ENCODE peak calls at places on chromosomes 12 and 14, in six cellular contexts. S, K, E, F, B and Y are unnamed samples.

GRCh38 chr12:54394281-54394719 is 9.8 kb upstream of the ZNF385A start:
- DNase-seq in B (peak), K (peak), F (peak), S (no peak), E (peak), Y (peak)

GRCh38 chr12:11794751-11795150 is 145.3 kb downstream of the ETV6 start:
- DNase-seq in F (no peak), K (no peak), E (no peak), S (no peak), B (no peak), Y (no peak)

GRCh38 chr12:41856228-41856627 is 288.4 kb downstream of the GXYLT1 start:
- DNase-seq in E (no peak), B (no peak), K (no peak), F (no peak), S (no peak), Y (no peak)

GRCh38 chr12:77102123-77102522 is 36.8 kb upstream of the E2F7 start:
- DNase-seq in K (no peak), F (no peak), B (no peak), E (no peak), S (no peak), Y (no peak)

GRCh38 chr12:48788852-48789775 is at the start of gene ADCY6:
- DNase-seq in F (peak), E (no peak), S (no peak), B (peak), K (peak), Y (no peak)

GRCh38 chr12:70920891-70921290 is 353 bp upstream of the PTPRR start:
- DNase-seq in K (no peak), B (no peak), S (no peak), E (no peak), F (no peak), Y (no peak)

GRCh38 chr14:31449971-31450610 is 7.2 kb downstream of the DTD2 start:
- DNase-seq in B (peak), F (peak), S (peak), E (no peak), K (no peak), Y (no peak)

GRCh38 chr14:100975668-100976067 is 72.1 kb upstream of the RTL1 start:
- DNase-seq in K (no peak), B (peak), S (no peak), F (no peak), E (no peak), Y (no peak)

GRCh38 chr12:59407799-59408198 is 188.0 kb upstream of the SLC16A7 start:
- DNase-seq in K (no peak), S (no peak), F (no peak), E (no peak), B (no peak), Y (no peak)

GRCh38 chr12:92107621-92108131 is 38.0 kb downstream of the BTG1 start:
- DNase-seq in E (no peak), B (no peak), F (no peak), S (no peak), K (no peak), Y (no peak)

GRCh38 chr14:24246765-24247212 is 4.4 kb upstream of the TINF2 start:
- DNase-seq in B (no peak), E (no peak), S (no peak), K (no peak), F (peak), Y (no peak)

GRCh38 chr12:2212537-2212936 is 159.8 kb downstream of the CACNA1C start:
- DNase-seq in F (no peak), K (no peak), B (no peak), S (no peak), E (no peak), Y (no peak)

GRCh38 chr12:8912910-8913309 is 1.4 kb upstream of the PHC1 start:
- DNase-seq in B (peak), S (no peak), K (no peak), F (no peak), E (no peak), Y (no peak)

GRCh38 chr14:69895109-69895508 is 15.9 kb downstream of the SMOC1 start:
- DNase-seq in B (no peak), F (no peak), K (no peak), E (no peak), S (no peak), Y (no peak)

GRCh38 chr12:57481671-57482070 is 2.0 kb upstream of the ARHGAP9 start:
- DNase-seq in E (no peak), F (no peak), K (no peak), S (no peak), B (no peak), Y (no peak)

GRCh38 chr12:132523576-132524331 is 33.8 kb downstream of the FBRSL1 start:
- DNase-seq in E (peak), B (peak), F (peak), S (peak), K (peak), Y (peak)

GRCh38 chr12:7345232-7345631 is 41.4 kb downstream of the ACSM4 start:
- DNase-seq in E (no peak), F (no peak), B (no peak), S (no peak), K (no peak), Y (no peak)

GRCh38 chr14:96187216-96188050 is 17.2 kb upstream of the BDKRB2 start:
- DNase-seq in E (no peak), F (peak), K (no peak), B (no peak), S (no peak), Y (no peak)

GRCh38 chr12:69553626-69554248 is 31.5 kb upstream of the CCT2 start:
- DNase-seq in B (peak), K (no peak), F (peak), E (no peak), S (no peak), Y (no peak)

GRCh38 chr14:77044776-77045569 is 16.5 kb upstream of the IRF2BPL start:
- DNase-seq in K (no peak), B (peak), E (no peak), F (peak), S (no peak), Y (no peak)

GRCh38 chr14:25032092-25032784 is 17.7 kb downstream of the STXBP6 start:
- DNase-seq in S (no peak), B (no peak), F (no peak), K (no peak), E (no peak), Y (no peak)

GRCh38 chr14:66745078-66745477 is 237.1 kb downstream of the GPHN start:
- DNase-seq in F (no peak), K (no peak), S (no peak), B (no peak), E (no peak), Y (no peak)